ENCODE peak calls at places on chromosomes 5 and 9, in six cellular contexts. L is NCI-H187; C is NCI-H1694; Z is activated CD4-positive, alpha-beta T cell treated with anti-CD3 and anti-CD28 coated beads, Interleukin-2, amount 50 U/mL, for 48 hours; E is CD8-positive, alpha-beta memory T cell; O is M059J. J is an unnamed sample.

GRCh38 chr9:4704129-4704528 is 24.8 kb downstream of the CDC37L1 start:
- DNase-seq in O (no peak), L (no peak), Z (no peak), E (no peak), C (no peak), J (peak; percentile 35)

GRCh38 chr5:40683351-40683750 is 3.6 kb downstream of the PTGER4 start:
- DNase-seq in L (no peak), E (no peak), Z (no peak), C (no peak), O (no peak), J (no peak)

GRCh38 chr9:125758986-125759811 is 12.0 kb downstream of the PBX3 start:
- DNase-seq in C (no peak), Z (no peak), O (peak; percentile 66), L (no peak), E (no peak), J (peak; percentile 44)

GRCh38 chr5:173679909-173680626 is 63.6 kb upstream of the BOD1 start:
- DNase-seq in O (no peak), C (no peak), Z (no peak), L (no peak), E (no peak), J (no peak)

GRCh38 chr9:130191749-130192120 is 19.5 kb downstream of the NCS1 start:
- DNase-seq in Z (no peak), C (no peak), L (no peak), E (no peak), O (no peak), J (no peak)

GRCh38 chr5:96080557-96080956 is 118.9 kb upstream of the ELL2 start:
- DNase-seq in O (peak; percentile 92), E (no peak), Z (peak; percentile 28), C (no peak), L (no peak), J (peak; percentile 52)

GRCh38 chr9:137804908-137805356 is 72.7 kb upstream of the CACNA1B start:
- DNase-seq in E (no peak), L (no peak), Z (peak; percentile 14), C (no peak), O (peak; percentile 15), J (peak; percentile 12)

GRCh38 chr5:126335871-126336270 is 87.3 kb upstream of the GRAMD2B start:
- DNase-seq in Z (no peak), E (no peak), C (no peak), O (no peak), L (no peak), J (no peak)

GRCh38 chr9:99465231-99465891 is 243.3 kb downstream of the SEC61B start:
- DNase-seq in O (peak; percentile 69), C (peak; percentile 86), E (no peak), L (no peak), Z (no peak), J (no peak)

GRCh38 chr5:86665984-86666760 is 48.4 kb downstream of the COX7C start:
- DNase-seq in L (no peak), E (no peak), C (no peak), O (no peak), Z (peak; percentile 4), J (no peak)

GRCh38 chr5:149677721-149678120 is 52.4 kb upstream of the PPARGC1B start:
- DNase-seq in E (no peak), C (no peak), Z (no peak), O (no peak), L (no peak), J (no peak)

GRCh38 chr5:139633295-139634027 is 14.7 kb upstream of the CXXC5 start:
- DNase-seq in C (peak; percentile 27), L (peak; percentile 42), Z (peak; percentile 68), O (peak; percentile 70), E (peak; percentile 59), J (peak; percentile 81)

GRCh38 chr9:127066775-127067111 is 55.7 kb downstream of the ANGPTL2 start:
- DNase-seq in E (no peak), O (no peak), L (no peak), C (no peak), Z (no peak), J (peak; percentile 23)

GRCh38 chr5:87400305-87400899 is 12.3 kb downstream of the CCNH start:
- DNase-seq in E (no peak), O (peak; percentile 52), Z (no peak), L (no peak), C (peak; percentile 15), J (peak; percentile 78)

GRCh38 chr5:41747291-41747690 is 122.9 kb downstream of the OXCT1 start:
- DNase-seq in O (peak; percentile 42), E (no peak), C (no peak), Z (no peak), L (no peak), J (peak; percentile 41)

GRCh38 chr5:60811105-60811504 is 33.0 kb downstream of the ELOVL7 start:
- DNase-seq in Z (no peak), C (no peak), L (no peak), E (no peak), O (no peak), J (no peak)

GRCh38 chr9:83625120-83625710 is 2.3 kb downstream of the IDNK start:
- DNase-seq in O (no peak), C (no peak), E (no peak), L (no peak), Z (no peak), J (no peak)

GRCh38 chr5:151315998-151316597 is 12.5 kb upstream of the SLC36A3 start:
- DNase-seq in Z (peak; percentile 85), L (peak; percentile 19), C (peak; percentile 29), O (peak; percentile 62), E (peak; percentile 19), J (peak; percentile 93)

GRCh38 chr5:150082364-150082763 is 4.0 kb downstream of the CSF1R start:
- DNase-seq in C (no peak), Z (no peak), L (no peak), O (no peak), E (no peak), J (no peak)

GRCh38 chr5:1172670-1173404 is 28.6 kb upstream of the SLC6A19 start:
- DNase-seq in L (no peak), Z (peak; percentile 31), E (no peak), O (no peak), C (no peak), J (no peak)

GRCh38 chr9:69412741-69413150 is 87.7 kb downstream of the ENTREP1 start:
- DNase-seq in Z (peak; percentile 11), C (no peak), L (no peak), O (peak; percentile 66), E (no peak), J (peak; percentile 43)

GRCh38 chr5:173823721-173824567 is 64.2 kb upstream of the CPEB4 start:
- DNase-seq in C (no peak), Z (no peak), E (no peak), L (no peak), O (peak; percentile 97), J (peak; percentile 98)

GRCh38 chr9:78097541-78097940 is 65.9 kb upstream of the GNAQ start:
- DNase-seq in Z (no peak), E (no peak), O (no peak), C (no peak), L (no peak), J (no peak)

GRCh38 chr5:167840736-167841135 is 450.7 kb upstream of the WWC1 start:
- DNase-seq in O (no peak), C (no peak), L (no peak), E (no peak), Z (no peak), J (no peak)

GRCh38 chr9:134957165-134957944 is 39.6 kb upstream of the FCN1 start:
- DNase-seq in E (no peak), C (no peak), L (no peak), Z (no peak), O (no peak), J (no peak)

GRCh38 chr9:88590558-88591146 is 55.7 kb downstream of the NXNL2 start:
- DNase-seq in O (no peak), L (no peak), E (no peak), Z (peak; percentile 18), C (no peak), J (no peak)

GRCh38 chr5:54825005-54825404 is 160.4 kb downstream of the ESM1 start:
- DNase-seq in Z (no peak), L (no peak), E (no peak), O (no peak), C (no peak), J (no peak)

GRCh38 chr5:135064235-135064570 is 30.2 kb upstream of the PITX1 start:
- DNase-seq in C (no peak), Z (no peak), L (no peak), O (no peak), E (no peak), J (no peak)

GRCh38 chr9:134889386-134890214 is 9.0 kb downstream of the FCN2 start:
- DNase-seq in L (no peak), O (no peak), C (no peak), E (no peak), Z (no peak), J (no peak)

GRCh38 chr9:37936376-37936775 is 32.4 kb upstream of the SLC25A51 start:
- DNase-seq in E (no peak), L (no peak), O (peak; percentile 45), Z (no peak), C (no peak), J (no peak)

GRCh38 chr9:74804018-74804385 is 83.7 kb downstream of the TRPM6 start:
- DNase-seq in Z (no peak), L (no peak), O (peak; percentile 70), C (no peak), E (no peak), J (peak; percentile 72)

GRCh38 chr5:150142800-150143724 is 12.6 kb downstream of the PDGFRB start:
- DNase-seq in E (no peak), C (no peak), O (peak; percentile 96), L (no peak), Z (no peak), J (peak; percentile 85)